ENCODE peak calls at places on chromosomes 3 and 15, in ten cellular contexts. One of them, this sample, is unnamed.

GRCh38 chr3:39927479-39927878 is 118.1 kb downstream of the MYRIP start:
- DNase-seq in GM12865: no peak
- DNase-seq in cardiac fibroblast: no peak
- DNase-seq in uterus: no peak
- DNase-seq in kidney: no peak
- DNase-seq in fibroblast of pulmonary artery: no peak
- DNase-seq in colonic mucosa: no peak
- DNase-seq in astrocyte of the spinal cord: no peak
- DNase-seq in foreskin fibroblast: no peak
- DNase-seq in A549: no peak
- DNase-seq in this sample: no peak

GRCh38 chr3:83649692-83650091 is 1309.1 kb upstream of the CADM2 start:
- DNase-seq in GM12865: no peak
- DNase-seq in cardiac fibroblast: no peak
- DNase-seq in uterus: no peak
- DNase-seq in kidney: peak; percentile 56
- DNase-seq in fibroblast of pulmonary artery: no peak
- DNase-seq in colonic mucosa: no peak
- DNase-seq in astrocyte of the spinal cord: no peak
- DNase-seq in foreskin fibroblast: no peak
- DNase-seq in A549: no peak
- DNase-seq in this sample: no peak

GRCh38 chr3:164687902-164688301 is 390.4 kb downstream of the SI start:
- DNase-seq in GM12865: no peak
- DNase-seq in cardiac fibroblast: no peak
- DNase-seq in uterus: no peak
- DNase-seq in kidney: no peak
- DNase-seq in fibroblast of pulmonary artery: no peak
- DNase-seq in colonic mucosa: no peak
- DNase-seq in astrocyte of the spinal cord: no peak
- DNase-seq in foreskin fibroblast: no peak
- DNase-seq in A549: no peak
- DNase-seq in this sample: no peak

GRCh38 chr3:108037770-108038169 is 53.1 kb downstream of the CD47 start:
- DNase-seq in GM12865: no peak
- DNase-seq in cardiac fibroblast: no peak
- DNase-seq in uterus: no peak
- DNase-seq in kidney: no peak
- DNase-seq in fibroblast of pulmonary artery: no peak
- DNase-seq in colonic mucosa: no peak
- DNase-seq in astrocyte of the spinal cord: no peak
- DNase-seq in foreskin fibroblast: no peak
- DNase-seq in A549: no peak
- DNase-seq in this sample: no peak

GRCh38 chr15:24269166-24269571 is 406.4 kb upstream of the NPAP1 start:
- DNase-seq in GM12865: no peak
- DNase-seq in cardiac fibroblast: no peak
- DNase-seq in uterus: no peak
- DNase-seq in kidney: no peak
- DNase-seq in fibroblast of pulmonary artery: no peak
- DNase-seq in colonic mucosa: no peak
- DNase-seq in astrocyte of the spinal cord: no peak
- DNase-seq in foreskin fibroblast: no peak
- DNase-seq in A549: no peak
- DNase-seq in this sample: peak; percentile 78

GRCh38 chr3:49132437-49133225 is at the start of gene LAMB2:
- DNase-seq in GM12865: no peak
- DNase-seq in cardiac fibroblast: peak; percentile 80
- DNase-seq in uterus: peak; percentile 80
- DNase-seq in kidney: peak; percentile 86
- DNase-seq in fibroblast of pulmonary artery: peak; percentile 76
- DNase-seq in colonic mucosa: peak; percentile 90
- DNase-seq in astrocyte of the spinal cord: peak; percentile 86
- DNase-seq in foreskin fibroblast: peak; percentile 91
- DNase-seq in A549: peak; percentile 69
- DNase-seq in this sample: no peak

GRCh38 chr3:133943639-133944131 is 48.0 kb upstream of the RAB6B start:
- DNase-seq in GM12865: no peak
- DNase-seq in cardiac fibroblast: peak; percentile 97
- DNase-seq in uterus: peak; percentile 11
- DNase-seq in kidney: peak; percentile 69
- DNase-seq in fibroblast of pulmonary artery: peak; percentile 96
- DNase-seq in colonic mucosa: peak; percentile 57
- DNase-seq in astrocyte of the spinal cord: peak; percentile 96
- DNase-seq in foreskin fibroblast: peak; percentile 69
- DNase-seq in A549: peak; percentile 46
- DNase-seq in this sample: peak; percentile 87

GRCh38 chr15:37520026-37520425 is 414.4 kb upstream of the TMCO5A start:
- DNase-seq in GM12865: no peak
- DNase-seq in cardiac fibroblast: no peak
- DNase-seq in uterus: no peak
- DNase-seq in kidney: no peak
- DNase-seq in fibroblast of pulmonary artery: no peak
- DNase-seq in colonic mucosa: no peak
- DNase-seq in astrocyte of the spinal cord: no peak
- DNase-seq in foreskin fibroblast: no peak
- DNase-seq in A549: no peak
- DNase-seq in this sample: peak; percentile 57

GRCh38 chr3:31159331-31160039 is 265.0 kb upstream of the GADL1 start:
- DNase-seq in GM12865: no peak
- DNase-seq in cardiac fibroblast: no peak
- DNase-seq in uterus: no peak
- DNase-seq in kidney: no peak
- DNase-seq in fibroblast of pulmonary artery: no peak
- DNase-seq in colonic mucosa: no peak
- DNase-seq in astrocyte of the spinal cord: no peak
- DNase-seq in foreskin fibroblast: no peak
- DNase-seq in A549: no peak
- DNase-seq in this sample: no peak

GRCh38 chr3:181017690-181018089 is 28.2 kb upstream of the DNAJC19 start:
- DNase-seq in GM12865: no peak
- DNase-seq in cardiac fibroblast: no peak
- DNase-seq in uterus: no peak
- DNase-seq in kidney: no peak
- DNase-seq in fibroblast of pulmonary artery: no peak
- DNase-seq in colonic mucosa: no peak
- DNase-seq in astrocyte of the spinal cord: no peak
- DNase-seq in foreskin fibroblast: no peak
- DNase-seq in A549: no peak
- DNase-seq in this sample: no peak

GRCh38 chr15:78065284-78065872 is 12.1 kb downstream of the TBC1D2B start:
- DNase-seq in GM12865: peak; percentile 67
- DNase-seq in cardiac fibroblast: peak; percentile 99
- DNase-seq in uterus: peak; percentile 89
- DNase-seq in kidney: peak; percentile 91
- DNase-seq in fibroblast of pulmonary artery: peak; percentile 99
- DNase-seq in colonic mucosa: no peak
- DNase-seq in astrocyte of the spinal cord: peak; percentile 98
- DNase-seq in foreskin fibroblast: peak; percentile 98
- DNase-seq in A549: no peak
- DNase-seq in this sample: no peak

GRCh38 chr3:101762041-101762646 is 16.9 kb upstream of the NXPE3 start:
- DNase-seq in GM12865: no peak
- DNase-seq in cardiac fibroblast: peak; percentile 30
- DNase-seq in uterus: no peak
- DNase-seq in kidney: no peak
- DNase-seq in fibroblast of pulmonary artery: no peak
- DNase-seq in colonic mucosa: no peak
- DNase-seq in astrocyte of the spinal cord: no peak
- DNase-seq in foreskin fibroblast: peak; percentile 13
- DNase-seq in A549: no peak
- DNase-seq in this sample: no peak

DNA sequence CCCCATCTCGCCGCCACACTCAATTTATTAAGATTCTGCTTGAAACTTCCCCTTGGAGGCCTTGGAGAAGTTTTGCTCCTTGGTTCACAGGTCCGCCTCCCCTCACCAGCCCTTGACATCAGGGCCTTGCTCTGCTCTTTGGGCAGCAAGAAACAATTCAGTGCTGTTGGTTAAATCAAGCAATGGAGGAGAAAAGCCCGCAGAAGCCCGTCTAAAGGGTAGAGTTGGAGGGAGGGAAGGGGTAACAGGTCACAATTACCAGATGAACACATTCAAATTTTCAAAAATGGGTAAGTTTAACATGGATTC is 429 bp downstream of the PARP9 start:
- DNase-seq in GM12865: peak; percentile 33
- DNase-seq in cardiac fibroblast: peak; percentile 31
- DNase-seq in uterus: peak; percentile 23
- DNase-seq in kidney: no peak
- DNase-seq in fibroblast of pulmonary artery: peak; percentile 16
- DNase-seq in colonic mucosa: peak; percentile 29
- DNase-seq in astrocyte of the spinal cord: no peak
- DNase-seq in foreskin fibroblast: peak; percentile 32
- DNase-seq in A549: no peak
- DNase-seq in this sample: no peak
- H3K4me3 ChIP-seq in GM12865: peak overlapping the region; percentile 85
- H3K4me3 ChIP-seq in cardiac fibroblast: peak overlapping the region; percentile 88
- H3K4me3 ChIP-seq in uterus: peak overlapping the region; percentile 77
- H3K4me3 ChIP-seq in kidney: peak overlapping the region; percentile 77
- H3K4me3 ChIP-seq in fibroblast of pulmonary artery: peak overlapping the region; percentile 81
- H3K4me3 ChIP-seq in colonic mucosa: peak overlapping the region; percentile 66
- H3K4me3 ChIP-seq in astrocyte of the spinal cord: peak overlapping the region; percentile 64
- H3K4me3 ChIP-seq in foreskin fibroblast: peak overlapping the region; percentile 81
- H3K4me3 ChIP-seq in A549: peak overlapping the region; percentile 65
- H3K4me3 ChIP-seq in this sample: peak overlapping the region; percentile 74

GRCh38 chr15:74889882-74890768 is at the start of gene MPI:
- DNase-seq in GM12865: peak; percentile 87
- DNase-seq in cardiac fibroblast: peak; percentile 78
- DNase-seq in uterus: peak; percentile 78
- DNase-seq in kidney: peak; percentile 94
- DNase-seq in fibroblast of pulmonary artery: peak; percentile 73
- DNase-seq in colonic mucosa: peak; percentile 92
- DNase-seq in astrocyte of the spinal cord: peak; percentile 80
- DNase-seq in foreskin fibroblast: peak; percentile 94
- DNase-seq in A549: peak; percentile 100
- DNase-seq in this sample: peak; percentile 72
- H3K4me3 ChIP-seq in GM12865: peak within 1 kb of the TSS; percentile 94
- H3K4me3 ChIP-seq in cardiac fibroblast: peak within 1 kb of the TSS; percentile 99
- H3K4me3 ChIP-seq in uterus: peak within 1 kb of the TSS; percentile 83
- H3K4me3 ChIP-seq in kidney: peak within 1 kb of the TSS; percentile 98
- H3K4me3 ChIP-seq in fibroblast of pulmonary artery: peak within 1 kb of the TSS; percentile 98
- H3K4me3 ChIP-seq in colonic mucosa: peak within 1 kb of the TSS; percentile 86
- H3K4me3 ChIP-seq in astrocyte of the spinal cord: peak within 1 kb of the TSS; percentile 92
- H3K4me3 ChIP-seq in foreskin fibroblast: peak within 1 kb of the TSS; percentile 98
- H3K4me3 ChIP-seq in A549: peak within 1 kb of the TSS; percentile 63
- H3K4me3 ChIP-seq in this sample: peak within 1 kb of the TSS; percentile 95

GRCh38 chr15:67818464-67818863 is 6.8 kb upstream of the SKOR1 start:
- DNase-seq in GM12865: no peak
- DNase-seq in cardiac fibroblast: no peak
- DNase-seq in uterus: no peak
- DNase-seq in kidney: peak; percentile 14
- DNase-seq in fibroblast of pulmonary artery: no peak
- DNase-seq in colonic mucosa: no peak
- DNase-seq in astrocyte of the spinal cord: no peak
- DNase-seq in foreskin fibroblast: no peak
- DNase-seq in A549: no peak
- DNase-seq in this sample: no peak

GRCh38 chr15:67819636-67820035 is 5.7 kb upstream of the SKOR1 start:
- DNase-seq in GM12865: no peak
- DNase-seq in cardiac fibroblast: no peak
- DNase-seq in uterus: no peak
- DNase-seq in kidney: peak; percentile 63
- DNase-seq in fibroblast of pulmonary artery: no peak
- DNase-seq in colonic mucosa: no peak
- DNase-seq in astrocyte of the spinal cord: no peak
- DNase-seq in foreskin fibroblast: no peak
- DNase-seq in A549: no peak
- DNase-seq in this sample: no peak

GRCh38 chr15:67821784-67822451 is 3.4 kb upstream of the SKOR1 start:
- DNase-seq in GM12865: no peak
- DNase-seq in cardiac fibroblast: no peak
- DNase-seq in uterus: no peak
- DNase-seq in kidney: peak; percentile 29
- DNase-seq in fibroblast of pulmonary artery: no peak
- DNase-seq in colonic mucosa: no peak
- DNase-seq in astrocyte of the spinal cord: no peak
- DNase-seq in foreskin fibroblast: no peak
- DNase-seq in A549: no peak
- DNase-seq in this sample: no peak

GRCh38 chr15:67820992-67821783 is 4.1 kb upstream of the SKOR1 start:
- DNase-seq in GM12865: no peak
- DNase-seq in cardiac fibroblast: peak; percentile 60
- DNase-seq in uterus: no peak
- DNase-seq in kidney: peak; percentile 85
- DNase-seq in fibroblast of pulmonary artery: peak; percentile 65
- DNase-seq in colonic mucosa: peak; percentile 42
- DNase-seq in astrocyte of the spinal cord: peak; percentile 48
- DNase-seq in foreskin fibroblast: peak; percentile 72
- DNase-seq in A549: no peak
- DNase-seq in this sample: no peak

GRCh38 chr15:67820147-67820991 is 4.9 kb upstream of the SKOR1 start:
- DNase-seq in GM12865: no peak
- DNase-seq in cardiac fibroblast: no peak
- DNase-seq in uterus: no peak
- DNase-seq in kidney: peak; percentile 46
- DNase-seq in fibroblast of pulmonary artery: no peak
- DNase-seq in colonic mucosa: no peak
- DNase-seq in astrocyte of the spinal cord: no peak
- DNase-seq in foreskin fibroblast: no peak
- DNase-seq in A549: no peak
- DNase-seq in this sample: no peak
- H3K4me3 ChIP-seq in GM12865: no peak overlapping the region
- H3K4me3 ChIP-seq in cardiac fibroblast: no peak overlapping the region
- H3K4me3 ChIP-seq in uterus: no peak overlapping the region
- H3K4me3 ChIP-seq in kidney: no peak overlapping the region
- H3K4me3 ChIP-seq in fibroblast of pulmonary artery: no peak overlapping the region
- H3K4me3 ChIP-seq in colonic mucosa: no peak overlapping the region
- H3K4me3 ChIP-seq in astrocyte of the spinal cord: no peak overlapping the region
- H3K4me3 ChIP-seq in foreskin fibroblast: no peak overlapping the region
- H3K4me3 ChIP-seq in A549: no peak overlapping the region
- H3K4me3 ChIP-seq in this sample: no peak overlapping the region

GRCh38 chr3:96466441-96466840 is 348.0 kb upstream of the EPHA6 start:
- DNase-seq in GM12865: no peak
- DNase-seq in cardiac fibroblast: no peak
- DNase-seq in uterus: no peak
- DNase-seq in kidney: no peak
- DNase-seq in fibroblast of pulmonary artery: no peak
- DNase-seq in colonic mucosa: no peak
- DNase-seq in astrocyte of the spinal cord: no peak
- DNase-seq in foreskin fibroblast: no peak
- DNase-seq in A549: no peak
- DNase-seq in this sample: no peak

GRCh38 chr3:96467639-96468038 is 346.8 kb upstream of the EPHA6 start:
- DNase-seq in GM12865: no peak
- DNase-seq in cardiac fibroblast: no peak
- DNase-seq in uterus: no peak
- DNase-seq in kidney: no peak
- DNase-seq in fibroblast of pulmonary artery: no peak
- DNase-seq in colonic mucosa: no peak
- DNase-seq in astrocyte of the spinal cord: no peak
- DNase-seq in foreskin fibroblast: no peak
- DNase-seq in A549: no peak
- DNase-seq in this sample: no peak

DNA sequence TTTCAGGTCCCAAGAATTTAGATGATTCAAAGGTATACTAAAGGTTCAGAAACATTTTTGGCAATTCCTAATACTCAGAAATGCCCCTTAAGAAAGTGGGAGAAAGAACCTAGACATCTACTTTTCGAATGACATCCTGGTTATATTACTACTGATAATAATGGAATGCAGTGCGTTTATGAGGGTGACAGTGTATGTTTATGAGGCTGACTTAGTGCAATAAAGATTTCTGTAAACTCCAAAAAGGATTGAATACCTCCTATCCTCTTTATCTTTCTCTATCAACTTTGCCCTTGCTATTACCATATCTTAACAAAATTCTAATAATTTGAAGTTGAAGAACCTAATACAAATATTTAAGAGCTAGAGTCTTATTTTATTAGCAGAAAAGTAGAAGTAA is 348.9 kb upstream of the EPHA6 start:
- DNase-seq in GM12865: no peak
- DNase-seq in cardiac fibroblast: no peak
- DNase-seq in uterus: no peak
- DNase-seq in kidney: no peak
- DNase-seq in fibroblast of pulmonary artery: no peak
- DNase-seq in colonic mucosa: no peak
- DNase-seq in astrocyte of the spinal cord: no peak
- DNase-seq in foreskin fibroblast: no peak
- DNase-seq in A549: no peak
- DNase-seq in this sample: no peak
- H3K4me3 ChIP-seq in GM12865: no peak overlapping the region
- H3K4me3 ChIP-seq in cardiac fibroblast: no peak overlapping the region
- H3K4me3 ChIP-seq in uterus: no peak overlapping the region
- H3K4me3 ChIP-seq in kidney: no peak overlapping the region
- H3K4me3 ChIP-seq in fibroblast of pulmonary artery: no peak overlapping the region
- H3K4me3 ChIP-seq in colonic mucosa: no peak overlapping the region
- H3K4me3 ChIP-seq in astrocyte of the spinal cord: no peak overlapping the region
- H3K4me3 ChIP-seq in foreskin fibroblast: no peak overlapping the region
- H3K4me3 ChIP-seq in A549: no peak overlapping the region
- H3K4me3 ChIP-seq in this sample: no peak overlapping the region

This sample was measured in Jurkat, Clone E6-1.